ENCODE peak calls at places on chromosomes 2 and 18, in seven cellular contexts. One of them, this sample, is unnamed.

GRCh38 chr18:61984293-61984692 is 91.5 kb upstream of the RNF152 start:
- DNase-seq in hepatocyte: no peak
- DNase-seq in fibroblast of lung: no peak
- DNase-seq in activated CD8-positive, alpha-beta T cell treated with anti-CD3 and anti-CD28 coated beads for 36 hours: no peak
- DNase-seq in stomach: no peak
- DNase-seq in SK-N-SH: no peak
- DNase-seq in neural progenitor cell: no peak
- DNase-seq in this sample: no peak

GRCh38 chr18:56650056-56650455 is 1.1 kb upstream of the WDR7 start:
- DNase-seq in hepatocyte: no peak
- DNase-seq in fibroblast of lung: no peak
- DNase-seq in activated CD8-positive, alpha-beta T cell treated with anti-CD3 and anti-CD28 coated beads for 36 hours: no peak
- DNase-seq in stomach: no peak
- DNase-seq in SK-N-SH: no peak
- DNase-seq in neural progenitor cell: no peak
- DNase-seq in this sample: no peak

GRCh38 chr18:21194871-21195771 is 46.9 kb upstream of the GREB1L start:
- DNase-seq in hepatocyte: peak; percentile 42
- DNase-seq in fibroblast of lung: peak; percentile 42
- DNase-seq in activated CD8-positive, alpha-beta T cell treated with anti-CD3 and anti-CD28 coated beads for 36 hours: no peak
- DNase-seq in stomach: no peak
- DNase-seq in SK-N-SH: peak; percentile 29
- DNase-seq in neural progenitor cell: peak; percentile 44
- DNase-seq in this sample: peak; percentile 34

GRCh38 chr18:31489311-31489710 is 8.7 kb upstream of the DSG2 start:
- DNase-seq in hepatocyte: no peak
- DNase-seq in fibroblast of lung: peak; percentile 61
- DNase-seq in activated CD8-positive, alpha-beta T cell treated with anti-CD3 and anti-CD28 coated beads for 36 hours: no peak
- DNase-seq in stomach: no peak
- DNase-seq in SK-N-SH: no peak
- DNase-seq in neural progenitor cell: no peak
- DNase-seq in this sample: no peak

GRCh38 chr2:15050483-15050882 is 418.0 kb downstream of the LRATD1 start:
- DNase-seq in hepatocyte: no peak
- DNase-seq in fibroblast of lung: peak; percentile 33
- DNase-seq in activated CD8-positive, alpha-beta T cell treated with anti-CD3 and anti-CD28 coated beads for 36 hours: no peak
- DNase-seq in stomach: no peak
- DNase-seq in SK-N-SH: no peak
- DNase-seq in neural progenitor cell: no peak
- DNase-seq in this sample: no peak

GRCh38 chr2:55771612-55772011 is 78.0 kb upstream of the PNPT1 start:
- DNase-seq in hepatocyte: peak; percentile 53
- DNase-seq in fibroblast of lung: peak; percentile 43
- DNase-seq in activated CD8-positive, alpha-beta T cell treated with anti-CD3 and anti-CD28 coated beads for 36 hours: no peak
- DNase-seq in stomach: no peak
- DNase-seq in SK-N-SH: peak; percentile 26
- DNase-seq in neural progenitor cell: peak; percentile 8
- DNase-seq in this sample: no peak

GRCh38 chr2:46091004-46091403 is 206.2 kb upstream of the EPAS1 start:
- DNase-seq in hepatocyte: no peak
- DNase-seq in fibroblast of lung: no peak
- DNase-seq in activated CD8-positive, alpha-beta T cell treated with anti-CD3 and anti-CD28 coated beads for 36 hours: no peak
- DNase-seq in stomach: no peak
- DNase-seq in SK-N-SH: peak; percentile 35
- DNase-seq in neural progenitor cell: peak; percentile 6
- DNase-seq in this sample: no peak

GRCh38 chr2:62140785-62141740 is 54.9 kb upstream of the B3GNT2 start:
- DNase-seq in hepatocyte: no peak
- DNase-seq in fibroblast of lung: no peak
- DNase-seq in activated CD8-positive, alpha-beta T cell treated with anti-CD3 and anti-CD28 coated beads for 36 hours: peak; percentile 4
- DNase-seq in stomach: no peak
- DNase-seq in SK-N-SH: no peak
- DNase-seq in neural progenitor cell: no peak
- DNase-seq in this sample: peak; percentile 51

GRCh38 chr18:2900742-2901404 is 54.1 kb downstream of the EMILIN2 start:
- DNase-seq in hepatocyte: no peak
- DNase-seq in fibroblast of lung: no peak
- DNase-seq in activated CD8-positive, alpha-beta T cell treated with anti-CD3 and anti-CD28 coated beads for 36 hours: no peak
- DNase-seq in stomach: no peak
- DNase-seq in SK-N-SH: no peak
- DNase-seq in neural progenitor cell: no peak
- DNase-seq in this sample: no peak

GRCh38 chr2:136225950-136226835 is 108.2 kb upstream of the CXCR4 start:
- DNase-seq in hepatocyte: no peak
- DNase-seq in fibroblast of lung: no peak
- DNase-seq in activated CD8-positive, alpha-beta T cell treated with anti-CD3 and anti-CD28 coated beads for 36 hours: no peak
- DNase-seq in stomach: no peak
- DNase-seq in SK-N-SH: no peak
- DNase-seq in neural progenitor cell: no peak
- DNase-seq in this sample: peak; percentile 38

GRCh38 chr2:238418999-238419546 is 7.7 kb upstream of the ASB1 start:
- DNase-seq in hepatocyte: no peak
- DNase-seq in fibroblast of lung: no peak
- DNase-seq in activated CD8-positive, alpha-beta T cell treated with anti-CD3 and anti-CD28 coated beads for 36 hours: no peak
- DNase-seq in stomach: no peak
- DNase-seq in SK-N-SH: no peak
- DNase-seq in neural progenitor cell: no peak
- DNase-seq in this sample: no peak

GRCh38 chr2:241069821-241070281 is 32.2 kb downstream of the MTERF4 start:
- DNase-seq in hepatocyte: no peak
- DNase-seq in fibroblast of lung: no peak
- DNase-seq in activated CD8-positive, alpha-beta T cell treated with anti-CD3 and anti-CD28 coated beads for 36 hours: no peak
- DNase-seq in stomach: peak; percentile 53
- DNase-seq in SK-N-SH: no peak
- DNase-seq in neural progenitor cell: no peak
- DNase-seq in this sample: no peak

GRCh38 chr2:98445167-98445522 is 487 bp downstream of the INPP4A start:
- DNase-seq in hepatocyte: no peak
- DNase-seq in fibroblast of lung: peak; percentile 15
- DNase-seq in activated CD8-positive, alpha-beta T cell treated with anti-CD3 and anti-CD28 coated beads for 36 hours: peak; percentile 52
- DNase-seq in stomach: no peak
- DNase-seq in SK-N-SH: no peak
- DNase-seq in neural progenitor cell: no peak
- DNase-seq in this sample: peak; percentile 44

GRCh38 chr18:31401156-31402025 is 24.8 kb downstream of the DSG4 start:
- DNase-seq in hepatocyte: peak; percentile 36
- DNase-seq in fibroblast of lung: peak; percentile 18
- DNase-seq in activated CD8-positive, alpha-beta T cell treated with anti-CD3 and anti-CD28 coated beads for 36 hours: no peak
- DNase-seq in stomach: no peak
- DNase-seq in SK-N-SH: no peak
- DNase-seq in neural progenitor cell: no peak
- DNase-seq in this sample: no peak

GRCh38 chr2:10835052-10835970 is 22.7 kb upstream of the PDIA6 start:
- DNase-seq in hepatocyte: peak; percentile 87
- DNase-seq in fibroblast of lung: no peak
- DNase-seq in activated CD8-positive, alpha-beta T cell treated with anti-CD3 and anti-CD28 coated beads for 36 hours: peak; percentile 87
- DNase-seq in stomach: peak; percentile 91
- DNase-seq in SK-N-SH: peak; percentile 82
- DNase-seq in neural progenitor cell: peak; percentile 85
- DNase-seq in this sample: peak; percentile 79

GRCh38 chr2:20074901-20075300 is 23.5 kb upstream of the LAPTM4A start:
- DNase-seq in hepatocyte: no peak
- DNase-seq in fibroblast of lung: no peak
- DNase-seq in activated CD8-positive, alpha-beta T cell treated with anti-CD3 and anti-CD28 coated beads for 36 hours: no peak
- DNase-seq in stomach: no peak
- DNase-seq in SK-N-SH: no peak
- DNase-seq in neural progenitor cell: no peak
- DNase-seq in this sample: no peak

GRCh38 chr2:55168221-55169154 is 63.6 kb downstream of the CLHC1 start:
- DNase-seq in hepatocyte: peak; percentile 73
- DNase-seq in fibroblast of lung: peak; percentile 75
- DNase-seq in activated CD8-positive, alpha-beta T cell treated with anti-CD3 and anti-CD28 coated beads for 36 hours: peak; percentile 59
- DNase-seq in stomach: peak; percentile 56
- DNase-seq in SK-N-SH: peak; percentile 52
- DNase-seq in neural progenitor cell: peak; percentile 51
- DNase-seq in this sample: peak; percentile 40

GRCh38 chr2:23065936-23066335 is 319.0 kb upstream of the KLHL29 start:
- DNase-seq in hepatocyte: no peak
- DNase-seq in fibroblast of lung: no peak
- DNase-seq in activated CD8-positive, alpha-beta T cell treated with anti-CD3 and anti-CD28 coated beads for 36 hours: no peak
- DNase-seq in stomach: no peak
- DNase-seq in SK-N-SH: no peak
- DNase-seq in neural progenitor cell: peak; percentile 79
- DNase-seq in this sample: no peak

GRCh38 chr2:39176997-39177396 is 56.1 kb upstream of the SOS1 start:
- DNase-seq in hepatocyte: no peak
- DNase-seq in fibroblast of lung: no peak
- DNase-seq in activated CD8-positive, alpha-beta T cell treated with anti-CD3 and anti-CD28 coated beads for 36 hours: no peak
- DNase-seq in stomach: no peak
- DNase-seq in SK-N-SH: no peak
- DNase-seq in neural progenitor cell: no peak
- DNase-seq in this sample: no peak

GRCh38 chr2:142130111-142131015 is 453 bp downstream of the LRP1B start:
- DNase-seq in hepatocyte: peak; percentile 82
- DNase-seq in fibroblast of lung: peak; percentile 83
- DNase-seq in activated CD8-positive, alpha-beta T cell treated with anti-CD3 and anti-CD28 coated beads for 36 hours: peak; percentile 0
- DNase-seq in stomach: peak; percentile 74
- DNase-seq in SK-N-SH: peak; percentile 55
- DNase-seq in neural progenitor cell: peak; percentile 76
- DNase-seq in this sample: peak; percentile 7

GRCh38 chr2:179049546-179050311 is at the start of gene CCDC141:
- DNase-seq in hepatocyte: peak; percentile 62
- DNase-seq in fibroblast of lung: no peak
- DNase-seq in activated CD8-positive, alpha-beta T cell treated with anti-CD3 and anti-CD28 coated beads for 36 hours: peak; percentile 56
- DNase-seq in stomach: no peak
- DNase-seq in SK-N-SH: peak; percentile 23
- DNase-seq in neural progenitor cell: no peak
- DNase-seq in this sample: peak; percentile 38

GRCh38 chr18:9337875-9338274 is 3.3 kb downstream of the TWSG1 start:
- DNase-seq in hepatocyte: no peak
- DNase-seq in fibroblast of lung: peak; percentile 70
- DNase-seq in activated CD8-positive, alpha-beta T cell treated with anti-CD3 and anti-CD28 coated beads for 36 hours: peak; percentile 12
- DNase-seq in stomach: no peak
- DNase-seq in SK-N-SH: no peak
- DNase-seq in neural progenitor cell: no peak
- DNase-seq in this sample: peak; percentile 29

DNA sequence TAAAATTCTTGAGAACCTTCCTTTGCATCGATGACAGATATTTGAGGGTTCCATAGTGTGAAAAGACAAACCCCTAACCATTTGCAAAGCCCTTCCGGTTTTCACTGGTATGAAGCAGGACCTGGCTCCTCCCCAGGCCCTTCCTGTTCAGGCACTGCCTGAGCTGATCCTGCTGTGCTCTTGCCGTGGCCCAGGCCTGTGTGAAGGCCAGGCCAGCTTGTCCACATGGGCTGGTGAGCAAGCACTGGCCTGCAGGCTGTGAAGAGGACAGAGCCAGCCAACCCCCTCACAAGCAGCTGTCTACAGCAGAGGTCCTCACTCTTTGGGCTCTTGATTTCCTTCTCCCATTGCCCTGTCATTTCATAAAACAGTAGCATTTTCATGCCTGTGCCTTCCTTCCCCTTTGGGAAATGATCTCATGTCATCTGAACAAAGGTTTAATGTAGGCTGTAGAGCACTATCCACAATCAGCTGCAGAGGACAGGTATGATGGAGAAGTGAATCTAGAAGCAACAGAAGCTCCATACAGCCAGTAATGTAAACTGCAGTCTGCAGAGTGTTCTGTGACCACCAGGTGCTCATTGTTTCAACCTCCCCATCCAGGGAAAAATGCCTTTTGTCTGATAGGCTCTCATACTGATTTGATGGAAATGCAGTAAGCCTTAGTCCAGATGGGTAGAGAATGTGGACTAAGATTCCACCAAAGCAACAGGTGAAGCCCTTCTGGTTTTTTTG is 19.8 kb downstream of the MPHOSPH10 start:
- DNase-seq in hepatocyte: no peak
- DNase-seq in fibroblast of lung: no peak
- DNase-seq in activated CD8-positive, alpha-beta T cell treated with anti-CD3 and anti-CD28 coated beads for 36 hours: no peak
- DNase-seq in stomach: no peak
- DNase-seq in SK-N-SH: no peak
- DNase-seq in neural progenitor cell: no peak
- DNase-seq in this sample: no peak
- TF ChIP-seq CTCF in hepatocyte: no peak
- TF ChIP-seq CTCF in fibroblast of lung: no peak
- TF ChIP-seq CTCF in activated CD8-positive, alpha-beta T cell treated with anti-CD3 and anti-CD28 coated beads for 36 hours: no peak
- TF ChIP-seq CTCF in stomach: no peak
- TF ChIP-seq CTCF in SK-N-SH: no peak
- TF ChIP-seq CTCF in neural progenitor cell: no peak
- TF ChIP-seq CTCF in this sample: no peak

GRCh38 chr18:48951448-48952286 is 902 bp upstream of the SMAD7 start:
- DNase-seq in hepatocyte: peak; percentile 96
- DNase-seq in fibroblast of lung: peak; percentile 89
- DNase-seq in activated CD8-positive, alpha-beta T cell treated with anti-CD3 and anti-CD28 coated beads for 36 hours: peak; percentile 77
- DNase-seq in stomach: peak; percentile 90
- DNase-seq in SK-N-SH: peak; percentile 92
- DNase-seq in neural progenitor cell: peak; percentile 92
- DNase-seq in this sample: peak; percentile 94
- TF ChIP-seq CTCF in hepatocyte: peak; percentile 23
- TF ChIP-seq CTCF in fibroblast of lung: no peak
- TF ChIP-seq CTCF in activated CD8-positive, alpha-beta T cell treated with anti-CD3 and anti-CD28 coated beads for 36 hours: no peak
- TF ChIP-seq CTCF in stomach: no peak
- TF ChIP-seq CTCF in SK-N-SH: no peak
- TF ChIP-seq CTCF in neural progenitor cell: peak; percentile 46
- TF ChIP-seq CTCF in this sample: no peak

DNA sequence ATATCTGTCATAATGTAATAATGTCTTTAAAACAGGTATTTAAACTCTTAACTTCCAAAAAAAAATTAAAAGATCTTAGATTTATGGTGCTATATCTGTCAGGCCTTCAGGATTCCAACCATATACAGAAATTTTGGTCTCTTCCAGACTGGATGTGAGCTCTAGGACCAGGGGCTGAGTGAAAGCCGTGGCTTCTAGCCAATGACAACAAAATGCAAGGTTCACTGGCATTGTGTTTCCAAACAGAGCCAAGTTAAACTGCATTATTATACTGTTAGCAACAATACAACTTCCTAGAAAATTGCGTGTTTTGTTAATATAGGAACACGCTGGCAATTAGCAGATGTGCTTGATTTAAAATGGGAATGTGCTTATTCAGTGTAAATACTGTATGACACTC is 809.8 kb upstream of the SOX11 start:
- DNase-seq in hepatocyte: no peak
- DNase-seq in fibroblast of lung: no peak
- DNase-seq in activated CD8-positive, alpha-beta T cell treated with anti-CD3 and anti-CD28 coated beads for 36 hours: no peak
- DNase-seq in stomach: no peak
- DNase-seq in SK-N-SH: peak; percentile 35
- DNase-seq in neural progenitor cell: no peak
- DNase-seq in this sample: no peak
- TF ChIP-seq CTCF in hepatocyte: no peak
- TF ChIP-seq CTCF in fibroblast of lung: no peak
- TF ChIP-seq CTCF in activated CD8-positive, alpha-beta T cell treated with anti-CD3 and anti-CD28 coated beads for 36 hours: no peak
- TF ChIP-seq CTCF in stomach: no peak
- TF ChIP-seq CTCF in SK-N-SH: no peak
- TF ChIP-seq CTCF in neural progenitor cell: no peak
- TF ChIP-seq CTCF in this sample: no peak

DNA sequence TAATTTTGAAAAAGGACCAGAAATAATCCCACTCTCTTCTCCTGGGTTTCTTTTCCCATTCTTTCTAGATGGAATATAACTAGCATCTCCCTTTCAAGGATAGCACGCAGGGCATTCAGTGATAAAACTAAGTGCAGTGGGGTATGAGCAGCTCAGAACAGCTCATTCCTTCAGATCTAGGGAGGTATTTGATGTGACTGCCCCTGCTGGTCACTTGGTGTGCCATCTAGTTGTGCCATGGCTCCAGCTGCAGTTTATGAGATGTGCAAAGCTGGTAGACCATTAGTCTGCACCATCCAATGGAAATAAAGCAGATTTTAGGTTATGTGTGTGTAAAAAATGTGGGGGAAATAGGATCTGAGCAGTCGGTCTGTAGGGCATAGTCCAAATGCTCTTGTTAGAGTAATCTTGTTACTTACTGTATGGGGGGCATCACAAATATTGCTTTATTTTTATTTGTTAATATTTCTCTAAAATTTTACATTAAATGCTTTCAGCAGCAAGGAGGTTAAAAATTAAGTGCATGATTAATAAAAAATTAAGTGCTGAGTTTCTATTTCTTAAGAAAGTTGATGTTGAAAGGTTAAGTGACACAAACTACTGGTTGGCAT is 38.9 kb downstream of the CTAGE1 start:
- DNase-seq in hepatocyte: peak; percentile 46
- DNase-seq in fibroblast of lung: peak; percentile 20
- DNase-seq in activated CD8-positive, alpha-beta T cell treated with anti-CD3 and anti-CD28 coated beads for 36 hours: peak; percentile 40
- DNase-seq in stomach: peak; percentile 60
- DNase-seq in SK-N-SH: peak; percentile 22
- DNase-seq in neural progenitor cell: peak; percentile 67
- DNase-seq in this sample: no peak
- TF ChIP-seq CTCF in hepatocyte: peak; percentile 37
- TF ChIP-seq CTCF in fibroblast of lung: peak; percentile 20
- TF ChIP-seq CTCF in activated CD8-positive, alpha-beta T cell treated with anti-CD3 and anti-CD28 coated beads for 36 hours: no peak
- TF ChIP-seq CTCF in stomach: no peak
- TF ChIP-seq CTCF in SK-N-SH: peak; percentile 56
- TF ChIP-seq CTCF in neural progenitor cell: peak; percentile 70
- TF ChIP-seq CTCF in this sample: no peak